ENCODE peak calls at places on chromosomes 5 and 9, in six cellular contexts. W is upper lobe of left lung, L is tibial artery, R is DND-41, B is psoas muscle, A is heart left ventricle. N is an unnamed sample.

GRCh38 chr9:110153431-110153830 is 54.5 kb downstream of the C9orf152 start:
- DNase-seq in L (no peak), R (no peak), W (no peak), B (no peak), A (no peak), N (no peak)

GRCh38 chr5:168400429-168401220 is 85.6 kb upstream of the RARS1 start:
- DNase-seq in R (no peak), L (no peak), A (no peak), W (no peak), B (no peak), N (no peak)

GRCh38 chr9:126696091-126696763 is 82.5 kb downstream of the LMX1B start:
- DNase-seq in L (no peak), B (no peak), R (no peak), W (peak; percentile 10), A (no peak), N (no peak)

GRCh38 chr5:135977375-135977928 is 22.7 kb upstream of the LECT2 start:
- DNase-seq in B (peak; percentile 84), R (peak; percentile 17), A (peak; percentile 75), W (peak; percentile 86), L (peak; percentile 86), N (peak; percentile 66)

GRCh38 chr5:2737273-2738155 is 14.0 kb downstream of the IRX2 start:
- DNase-seq in L (no peak), R (no peak), B (no peak), A (no peak), W (no peak), N (no peak)

GRCh38 chr5:173479711-173480110 is 136.7 kb downstream of the BOD1 start:
- DNase-seq in B (no peak), A (no peak), W (no peak), L (no peak), R (no peak), N (no peak)

GRCh38 chr9:114392749-114393112 is 4.9 kb upstream of the AKNA start:
- DNase-seq in W (peak; percentile 55), L (no peak), R (no peak), A (no peak), B (no peak), N (no peak)

GRCh38 chr9:90642570-90643539 is at the start of gene DIRAS2:
- DNase-seq in W (peak; percentile 66), A (peak; percentile 41), B (peak; percentile 55), R (no peak), L (peak; percentile 65), N (peak; percentile 24)

GRCh38 chr9:129173296-129174101 is 4.6 kb downstream of the IER5L start:
- DNase-seq in A (no peak), L (no peak), W (no peak), R (no peak), B (no peak), N (no peak)

GRCh38 chr9:115263731-115264130 is 145.8 kb upstream of the TNC start:
- DNase-seq in B (no peak), L (no peak), R (no peak), A (no peak), W (no peak), N (no peak)

GRCh38 chr9:88672874-88673695 is 138.1 kb downstream of the NXNL2 start:
- DNase-seq in R (peak; percentile 4), L (no peak), W (no peak), A (no peak), B (no peak), N (no peak)

GRCh38 chr9:106958955-106959657 is 96.1 kb downstream of the ZNF462 start:
- DNase-seq in L (no peak), R (no peak), B (no peak), W (no peak), A (no peak), N (no peak)

GRCh38 chr9:136693490-136694162 is 6.4 kb upstream of the AGPAT2 start:
- DNase-seq in W (peak; percentile 92), A (peak; percentile 28), L (no peak), R (no peak), B (no peak), N (no peak)

GRCh38 chr5:151125421-151125820 is 32.2 kb downstream of the ANXA6 start:
- DNase-seq in R (no peak), B (no peak), W (peak; percentile 32), L (no peak), A (no peak), N (peak; percentile 73)

GRCh38 chr5:164009628-164010027 is 504.2 kb downstream of the MAT2B start:
- DNase-seq in A (no peak), B (no peak), L (no peak), R (no peak), W (no peak), N (no peak)

GRCh38 chr5:123091258-123091987 is 2.4 kb downstream of the PRDM6 start:
- DNase-seq in L (no peak), R (no peak), W (no peak), A (no peak), B (no peak), N (no peak)

GRCh38 chr5:102975040-102975439 is 144.9 kb downstream of the GIN1 start:
- DNase-seq in L (no peak), A (no peak), R (no peak), B (no peak), W (no peak), N (no peak)

GRCh38 chr9:107707419-107707837 is 217.9 kb upstream of the KLF4 start:
- DNase-seq in L (no peak), R (no peak), A (no peak), B (no peak), W (no peak), N (no peak)

GRCh38 chr5:142097681-142098080 is 10.9 kb upstream of the NDFIP1 start:
- DNase-seq in B (no peak), W (peak; percentile 39), R (no peak), A (no peak), L (no peak), N (no peak)

GRCh38 chr9:17402309-17402708 is 176.6 kb upstream of the SH3GL2 start:
- DNase-seq in B (no peak), W (no peak), R (no peak), A (no peak), L (no peak), N (peak; percentile 6)

GRCh38 chr9:123687246-123687721 is 242.6 kb downstream of the DENND1A start:
- DNase-seq in R (no peak), W (no peak), A (no peak), B (no peak), L (no peak), N (no peak)

GRCh38 chr9:37602817-37603216 is 10.4 kb upstream of the TOMM5 start:
- DNase-seq in L (no peak), B (peak; percentile 87), A (peak; percentile 50), R (no peak), W (peak; percentile 47), N (no peak)

GRCh38 chr5:151694035-151694485 is 7.3 kb upstream of the SPARC start:
- DNase-seq in L (no peak), B (no peak), R (no peak), A (no peak), W (no peak), N (no peak)

GRCh38 chr9:97555164-97555563 is 53.7 kb downstream of the TMOD1 start:
- DNase-seq in R (no peak), B (peak; percentile 80), W (no peak), L (peak; percentile 92), A (peak; percentile 81), N (no peak)

DNA sequence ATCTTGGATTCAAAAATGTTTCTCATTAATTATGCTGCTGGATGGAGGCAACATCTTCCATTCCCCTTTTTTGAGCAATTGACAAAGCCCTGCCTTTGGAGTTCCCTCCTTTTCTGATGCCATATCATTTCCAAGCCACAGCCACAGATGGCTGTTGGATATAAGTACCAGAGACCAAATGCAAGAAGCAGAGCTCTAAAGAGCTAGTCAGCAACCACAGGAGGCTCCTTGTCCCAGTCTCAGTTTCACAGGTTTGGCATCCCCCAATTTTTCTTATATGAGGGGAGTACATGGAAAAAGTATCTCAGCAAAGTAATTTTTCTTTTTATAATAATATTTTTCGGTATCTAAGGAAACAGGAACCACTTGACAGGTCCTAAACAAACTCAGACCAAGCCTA is 20.0 kb downstream of the GZMK start:
- DNase-seq in R (no peak), A (no peak), W (no peak), L (no peak), B (no peak), N (no peak)
- H3K4me3 ChIP-seq in R (no peak overlapping the region), A (no peak overlapping the region), W (no peak overlapping the region), L (no peak overlapping the region), B (no peak overlapping the region), N (no peak overlapping the region)

GRCh38 chr5:72842816-72843215 is 26.4 kb downstream of the TNPO1 start:
- DNase-seq in B (no peak), A (no peak), R (no peak), W (peak; percentile 35), L (no peak), N (no peak)
- TF ChIP-seq CTCF in B (no peak), A (no peak), R (no peak), W (no peak), L (no peak), N (no peak)

DNA sequence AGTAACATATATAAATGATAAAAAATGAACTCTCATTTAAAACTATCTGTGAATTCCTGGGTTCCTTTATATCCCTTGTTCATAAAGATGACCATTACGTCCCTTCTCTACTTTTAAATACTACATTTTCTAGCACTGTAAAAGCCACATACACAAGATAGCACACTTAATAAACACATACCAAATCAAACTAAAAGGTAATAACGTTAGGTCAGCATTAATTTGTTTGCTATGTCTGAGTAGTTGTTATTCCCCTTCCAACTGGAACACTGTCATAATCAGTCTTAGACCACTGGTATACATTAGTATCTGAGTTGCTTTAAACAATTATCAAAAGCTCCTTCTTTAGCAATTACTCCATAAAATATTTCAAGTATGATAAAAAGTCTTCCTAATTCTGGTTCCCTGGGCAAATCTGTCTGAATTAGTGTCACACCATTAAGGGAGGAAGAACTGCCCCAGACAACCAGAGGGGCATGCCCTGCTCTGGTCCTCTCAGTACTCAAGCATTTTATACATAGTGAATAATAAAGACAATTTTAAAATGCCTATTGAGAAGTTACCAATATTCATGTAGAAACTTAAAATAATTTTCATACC is 98.1 kb downstream of the RAPGEF6 start:
- DNase-seq in W (no peak), A (no peak), L (no peak), R (no peak), B (no peak), N (no peak)
- H3K4me3 ChIP-seq in W (no peak overlapping the region), A (peak overlapping the region; percentile 3), L (no peak overlapping the region), R (no peak overlapping the region), B (no peak overlapping the region), N (no peak overlapping the region)

DNA sequence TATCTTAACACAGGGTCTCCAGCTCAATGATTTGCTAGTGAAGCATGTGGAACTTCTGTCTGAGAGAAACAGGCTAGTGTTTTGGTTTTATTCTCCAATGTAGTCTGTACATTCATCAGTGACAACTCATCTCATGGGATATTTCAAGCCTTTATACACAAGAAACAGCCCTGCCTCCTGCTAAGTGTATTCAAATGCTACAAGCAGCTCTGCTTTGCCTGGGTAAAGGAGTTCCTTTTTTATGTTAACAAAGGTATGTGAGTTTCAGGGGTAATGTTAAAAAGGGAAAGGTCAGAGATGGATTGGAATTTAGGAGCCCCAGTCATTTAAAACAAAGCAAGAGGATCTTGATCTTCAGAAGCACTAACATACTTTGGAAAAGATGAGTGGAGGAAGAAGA is 498.7 kb downstream of the ISL1 start:
- DNase-seq in B (no peak), R (no peak), W (no peak), L (no peak), A (no peak), N (no peak)
- TF ChIP-seq CTCF in B (no peak), R (no peak), W (no peak), L (no peak), A (no peak), N (no peak)

N was measured in GM12865.